ENCODE peak calls at places on chromosomes 13 and 19, in four cellular contexts. One of them, this sample, is unnamed.
A peak's percentile ranks its signal among the peaks of the same experiment; 100 is the strongest.

GRCh38 chr13:44874886-44875630 is 114.2 kb downstream of the NUFIP1 start:
- DNase-seq in HCT116: no peak
- DNase-seq in body of pancreas: no peak
- DNase-seq in ovary: no peak
- DNase-seq in this sample: no peak

GRCh38 chr13:109728061-109728460 is 58.3 kb downstream of the IRS2 start:
- DNase-seq in body of pancreas: no peak
- DNase-seq in HCT116: no peak
- DNase-seq in ovary: no peak
- DNase-seq in this sample: no peak

GRCh38 chr13:99228737-99229691 is 28.4 kb downstream of the UBAC2 start:
- DNase-seq in ovary: no peak
- DNase-seq in HCT116: no peak
- DNase-seq in body of pancreas: no peak
- DNase-seq in this sample: no peak

GRCh38 chr13:21625366-21625765 is 21.4 kb upstream of the MICU2 start:
- DNase-seq in ovary: no peak
- DNase-seq in body of pancreas: peak; percentile 26
- DNase-seq in HCT116: peak; percentile 59
- DNase-seq in this sample: peak; percentile 8

GRCh38 chr13:49419292-49419691 is 24.6 kb downstream of the CAB39L start:
- DNase-seq in HCT116: no peak
- DNase-seq in ovary: peak; percentile 59
- DNase-seq in body of pancreas: no peak
- DNase-seq in this sample: no peak

GRCh38 chr13:34078334-34078999 is 260.5 kb downstream of the RFC3 start:
- DNase-seq in body of pancreas: no peak
- DNase-seq in HCT116: no peak
- DNase-seq in ovary: no peak
- DNase-seq in this sample: no peak

GRCh38 chr19:4018140-4018613 is 10.6 kb downstream of the PIAS4 start:
- DNase-seq in body of pancreas: no peak
- DNase-seq in ovary: no peak
- DNase-seq in HCT116: no peak
- DNase-seq in this sample: no peak

GRCh38 chr19:34265221-34265650 is 10.9 kb downstream of the GARRE1 start:
- DNase-seq in HCT116: no peak
- DNase-seq in body of pancreas: no peak
- DNase-seq in ovary: no peak
- DNase-seq in this sample: peak; percentile 52

GRCh38 chr19:4057913-4058695 is 8.6 kb downstream of the ZBTB7A start:
- DNase-seq in ovary: peak; percentile 85
- DNase-seq in body of pancreas: peak; percentile 83
- DNase-seq in HCT116: peak; percentile 42
- DNase-seq in this sample: peak; percentile 57

GRCh38 chr19:5837768-5838364 is 1.6 kb downstream of the FUT6 start:
- DNase-seq in HCT116: no peak
- DNase-seq in ovary: no peak
- DNase-seq in body of pancreas: no peak
- DNase-seq in this sample: no peak

GRCh38 chr19:41886761-41887710 is 4.1 kb downstream of the ARHGEF1 start:
- DNase-seq in HCT116: no peak
- DNase-seq in body of pancreas: peak; percentile 41
- DNase-seq in ovary: no peak
- DNase-seq in this sample: no peak

GRCh38 chr19:8811315-8812172 is 20.6 kb downstream of the ZNF558 start:
- DNase-seq in body of pancreas: no peak
- DNase-seq in ovary: no peak
- DNase-seq in HCT116: no peak
- DNase-seq in this sample: no peak

GRCh38 chr13:65697843-65698242 is 1532.3 kb downstream of the PCDH9 start:
- DNase-seq in body of pancreas: no peak
- DNase-seq in ovary: no peak
- DNase-seq in HCT116: no peak
- DNase-seq in this sample: no peak

GRCh38 chr19:48568345-48568886 is 16.4 kb downstream of the SULT2B1 start:
- DNase-seq in HCT116: peak; percentile 83
- DNase-seq in body of pancreas: peak; percentile 86
- DNase-seq in ovary: peak; percentile 84
- DNase-seq in this sample: peak; percentile 97

GRCh38 chr13:113746143-113746525 is 12.9 kb upstream of the TMEM255B start:
- DNase-seq in body of pancreas: no peak
- DNase-seq in ovary: no peak
- DNase-seq in HCT116: no peak
- DNase-seq in this sample: no peak

GRCh38 chr13:51916962-51917361 is 55.2 kb downstream of the CCDC70 start:
- DNase-seq in ovary: no peak
- DNase-seq in HCT116: no peak
- DNase-seq in body of pancreas: no peak
- DNase-seq in this sample: no peak

GRCh38 chr19:16144216-16144581 is 714 bp downstream of the HSH2D start:
- DNase-seq in HCT116: no peak
- DNase-seq in body of pancreas: no peak
- DNase-seq in ovary: no peak
- DNase-seq in this sample: no peak
- H3K4me3 ChIP-seq in HCT116: peak overlapping the region; percentile 61
- H3K4me3 ChIP-seq in body of pancreas: no peak overlapping the region
- H3K4me3 ChIP-seq in ovary: no peak overlapping the region
- H3K4me3 ChIP-seq in this sample: no peak overlapping the region

DNA sequence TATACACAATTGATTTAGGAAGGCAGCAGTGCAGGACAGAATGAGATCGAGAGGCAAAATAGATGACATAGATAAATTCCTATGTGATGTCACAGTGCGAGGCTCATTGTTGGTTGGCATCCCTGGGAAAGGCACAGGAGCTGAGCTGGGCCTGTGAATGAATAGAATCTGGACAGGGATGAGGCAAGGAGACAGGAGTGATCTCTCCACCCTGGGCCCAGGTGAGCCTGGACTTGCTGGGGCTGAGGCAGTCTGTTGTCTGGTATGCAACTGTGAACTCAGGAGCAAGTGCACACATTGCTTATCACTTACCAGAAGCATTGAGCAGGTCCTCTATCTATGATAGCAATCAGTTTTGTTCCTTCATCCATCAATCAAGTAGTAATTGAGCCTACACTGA is 48.2 kb upstream of the ESD start:
- DNase-seq in ovary: no peak
- DNase-seq in HCT116: no peak
- DNase-seq in body of pancreas: no peak
- DNase-seq in this sample: no peak
- TF ChIP-seq CTCF in ovary: no peak
- TF ChIP-seq CTCF in HCT116: no peak
- TF ChIP-seq CTCF in body of pancreas: no peak
- TF ChIP-seq CTCF in this sample: no peak

GRCh38 chr19:52942371-52943133 is 19.3 kb upstream of the ZNF888 start:
- DNase-seq in ovary: peak; percentile 96
- DNase-seq in HCT116: peak; percentile 59
- DNase-seq in body of pancreas: peak; percentile 95
- DNase-seq in this sample: peak; percentile 93
- TF ChIP-seq POLR2A in ovary: peak; percentile 71
- TF ChIP-seq POLR2A in HCT116: no peak
- TF ChIP-seq POLR2A in body of pancreas: peak; percentile 76
- TF ChIP-seq POLR2A in this sample: no peak

GRCh38 chr19:38183227-38183914 is 40.7 kb downstream of the DPF1 start:
- DNase-seq in ovary: peak; percentile 76
- DNase-seq in body of pancreas: no peak
- DNase-seq in HCT116: no peak
- DNase-seq in this sample: no peak
- H3K4me3 ChIP-seq in ovary: no peak overlapping the region
- H3K4me3 ChIP-seq in body of pancreas: no peak overlapping the region
- H3K4me3 ChIP-seq in HCT116: no peak overlapping the region
- H3K4me3 ChIP-seq in this sample: no peak overlapping the region

GRCh38 chr13:105763851-105764250 is 771.6 kb downstream of the EFNB2 start:
- DNase-seq in ovary: no peak
- DNase-seq in body of pancreas: no peak
- DNase-seq in HCT116: no peak
- DNase-seq in this sample: no peak
- TF ChIP-seq CTCF in ovary: no peak
- TF ChIP-seq CTCF in body of pancreas: no peak
- TF ChIP-seq CTCF in HCT116: no peak
- TF ChIP-seq CTCF in this sample: no peak

GRCh38 chr19:12720851-12721655 is 2.7 kb downstream of the TNPO2 start:
- DNase-seq in body of pancreas: peak; percentile 10
- DNase-seq in HCT116: no peak
- DNase-seq in ovary: peak; percentile 69
- DNase-seq in this sample: peak; percentile 20
- TF ChIP-seq POLR2A in body of pancreas: no peak
- TF ChIP-seq POLR2A in HCT116: no peak
- TF ChIP-seq POLR2A in ovary: no peak
- TF ChIP-seq POLR2A in this sample: no peak

DNA sequence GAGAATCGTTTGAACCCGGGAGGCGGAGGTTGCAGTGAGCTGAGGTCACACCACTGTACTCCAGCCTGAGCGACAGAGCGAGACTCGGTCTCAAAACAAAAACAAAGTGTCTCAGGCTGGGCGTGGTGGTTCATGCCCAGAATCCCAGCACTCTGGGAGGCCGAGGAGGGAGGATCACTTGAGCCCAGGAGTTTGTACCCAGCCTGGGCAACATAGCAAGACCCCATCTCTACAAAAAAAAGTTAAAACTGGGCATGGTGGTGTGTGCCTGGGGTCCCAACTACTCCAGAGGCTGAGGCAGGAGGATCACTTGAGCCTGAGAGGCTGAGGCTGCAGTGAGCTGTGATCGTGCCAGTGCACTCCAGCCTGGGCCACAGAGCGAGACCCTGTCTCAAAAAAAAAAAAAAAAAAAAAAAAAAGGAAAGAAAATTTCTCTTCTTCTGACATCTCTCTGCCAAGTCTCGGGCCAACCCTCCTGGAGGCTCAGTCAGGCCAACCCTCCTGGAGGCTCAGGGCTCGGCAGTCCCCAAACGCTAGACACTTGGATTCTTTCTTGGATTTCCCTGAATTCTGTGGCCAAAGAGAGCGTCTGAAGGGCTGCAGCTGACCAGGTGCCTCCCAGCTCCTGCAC is 26.3 kb downstream of the ARID3A start:
- DNase-seq in HCT116: no peak
- DNase-seq in ovary: no peak
- DNase-seq in body of pancreas: no peak
- DNase-seq in this sample: no peak
- H3K4me3 ChIP-seq in HCT116: no peak overlapping the region
- H3K4me3 ChIP-seq in ovary: no peak overlapping the region
- H3K4me3 ChIP-seq in body of pancreas: no peak overlapping the region
- H3K4me3 ChIP-seq in this sample: no peak overlapping the region

This sample was measured in thyroid gland.